ENCODE peak calls at places on chromosomes 12 and 14, in four cellular contexts. M is astrocyte of the cerebellum, Z is omental fat pad, F is astrocyte of the spinal cord. C is an unnamed sample.

GRCh38 chr14:54322241-54322640 is 74.6 kb upstream of the CDKN3 start:
- DNase-seq in M (no peak), Z (no peak), F (no peak), C (no peak)

GRCh38 chr12:9951026-9951652 is 19.0 kb upstream of the CLEC2A start:
- DNase-seq in M (no peak), Z (no peak), F (no peak), C (no peak)

GRCh38 chr12:130661059-130661458 is 55.0 kb downstream of the RIMBP2 start:
- DNase-seq in M (no peak), Z (no peak), F (no peak), C (no peak)

GRCh38 chr12:130483616-130484180 is 146.0 kb downstream of the PIWIL1 start:
- DNase-seq in M (no peak), Z (no peak), F (no peak), C (no peak)

GRCh38 chr12:124025661-124026060 is 52.6 kb downstream of the ZNF664 start:
- DNase-seq in M (no peak), Z (no peak), F (no peak), C (no peak)

GRCh38 chr12:130968611-130969010 is 14.9 kb downstream of the ADGRD1 start:
- DNase-seq in M (no peak), Z (no peak), F (no peak), C (peak)

GRCh38 chr12:129083121-129083520 is 229.8 kb downstream of the GLT1D1 start:
- DNase-seq in M (no peak), Z (no peak), F (no peak), C (no peak)

GRCh38 chr12:56773113-56773512 is 10.0 kb downstream of the HSD17B6 start:
- DNase-seq in M (no peak), Z (no peak), F (no peak), C (no peak)

GRCh38 chr12:46266382-46266791 is 2.5 kb downstream of the SLC38A1 start:
- DNase-seq in M (no peak), Z (no peak), F (peak), C (no peak)

GRCh38 chr12:28941248-28941647 is 207.8 kb upstream of the FAR2 start:
- DNase-seq in M (no peak), Z (no peak), F (no peak), C (no peak)

GRCh38 chr12:114343585-114343984 is 62.4 kb downstream of the TBX5 start:
- DNase-seq in M (no peak), Z (no peak), F (no peak), C (no peak)

GRCh38 chr14:103561381-103562134 is 899 bp downstream of the BAG5 start:
- DNase-seq in M (peak), Z (no peak), F (peak), C (no peak)

DNA sequence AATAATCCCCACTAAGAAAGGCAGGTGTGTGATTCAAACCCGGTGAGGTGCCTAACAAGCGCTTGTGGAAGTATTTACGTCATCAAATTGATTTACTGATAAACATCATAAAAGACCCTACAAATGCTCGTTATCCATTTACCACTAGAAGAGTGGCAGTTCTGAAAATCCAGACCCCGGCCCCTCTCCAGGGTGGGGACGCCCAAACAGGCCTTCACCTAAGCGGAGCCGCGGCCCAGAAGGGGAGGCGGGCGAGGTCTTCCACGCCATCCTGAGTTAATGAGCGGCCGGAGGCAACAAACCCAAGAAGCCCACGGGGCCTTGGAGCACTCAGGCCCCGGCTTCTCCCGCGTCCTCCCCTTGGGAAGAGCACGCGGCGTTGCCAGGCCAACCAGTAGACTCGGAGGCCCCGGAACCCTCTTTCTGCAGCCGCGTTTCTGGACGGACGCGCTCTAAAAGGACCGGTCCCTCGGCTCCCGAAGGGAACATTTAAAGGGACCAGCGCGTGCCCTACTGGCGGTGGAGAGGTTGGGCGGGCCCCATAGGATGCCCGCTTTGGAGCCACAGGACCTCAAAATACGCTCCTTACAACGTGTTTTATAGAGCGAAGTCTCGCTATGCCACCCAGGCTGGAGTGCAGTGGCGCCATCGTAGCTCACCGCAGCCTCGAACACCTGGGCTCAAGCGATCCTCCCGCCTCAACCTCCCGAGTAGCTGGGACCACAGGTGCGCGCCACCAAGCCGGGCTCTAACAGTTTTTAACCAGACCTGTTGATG is 3.5 kb downstream of the PTPN21 start:
- DNase-seq in M (peak), Z (no peak), F (peak), C (peak)
- TF ChIP-seq CTCF in M (peak), Z (no peak), F (peak), C (peak)

GRCh38 chr14:104771374-104771773 is 18.4 kb downstream of the SIVA1 start:
- DNase-seq in M (no peak), Z (no peak), F (no peak), C (no peak)

GRCh38 chr14:104770072-104770579 is 17.2 kb downstream of the SIVA1 start:
- DNase-seq in M (no peak), Z (no peak), F (no peak), C (no peak)

GRCh38 chr14:104771918-104772706 is 19.2 kb downstream of the SIVA1 start:
- DNase-seq in M (no peak), Z (no peak), F (no peak), C (no peak)

GRCh38 chr14:104769324-104770071 is 16.6 kb downstream of the SIVA1 start:
- DNase-seq in M (no peak), Z (no peak), F (no peak), C (no peak)

GRCh38 chr14:104770851-104771272 is 17.9 kb downstream of the SIVA1 start:
- DNase-seq in M (no peak), Z (no peak), F (no peak), C (no peak)
- TF ChIP-seq CTCF in M (peak), Z (no peak), F (peak), C (peak)

GRCh38 chr12:100986595-100987547 is 192.3 kb downstream of the ANO4 start:
- DNase-seq in M (peak), Z (no peak), F (peak), C (no peak)

GRCh38 chr12:100988278-100988625 is 193.7 kb downstream of the ANO4 start:
- DNase-seq in M (no peak), Z (no peak), F (no peak), C (no peak)

GRCh38 chr12:100991059-100991562 is 196.5 kb downstream of the ANO4 start:
- DNase-seq in M (no peak), Z (no peak), F (no peak), C (no peak)

GRCh38 chr12:100984821-100985220 is 190.2 kb downstream of the ANO4 start:
- DNase-seq in M (no peak), Z (no peak), F (no peak), C (no peak)

GRCh38 chr12:100987552-100988277 is 193.1 kb downstream of the ANO4 start:
- DNase-seq in M (peak), Z (no peak), F (peak), C (no peak)
- TF ChIP-seq CTCF in M (peak), Z (no peak), F (peak), C (peak)

GRCh38 chr14:71225108-71225507 is 317.8 kb downstream of the PCNX1 start:
- DNase-seq in M (no peak), Z (no peak), F (no peak), C (no peak)

GRCh38 chr14:71220462-71220861 is 313.2 kb downstream of the PCNX1 start:
- DNase-seq in M (no peak), Z (no peak), F (no peak), C (no peak)

GRCh38 chr14:71221119-71221518 is 313.9 kb downstream of the PCNX1 start:
- DNase-seq in M (no peak), Z (no peak), F (no peak), C (no peak)
- TF ChIP-seq CTCF in M (no peak), Z (no peak), F (no peak), C (no peak)

GRCh38 chr14:99199854-99200653 is 71.9 kb downstream of the BCL11B start:
- DNase-seq in M (no peak), Z (no peak), F (no peak), C (no peak)
- TF ChIP-seq CTCF in M (peak), Z (no peak), F (peak), C (peak)

GRCh38 chr12:14892726-14893442 is 7.2 kb upstream of the MGP start:
- DNase-seq in M (no peak), Z (no peak), F (peak), C (no peak)

GRCh38 chr12:14896477-14897184 is 11.0 kb upstream of the MGP start:
- DNase-seq in M (peak), Z (no peak), F (peak), C (no peak)

GRCh38 chr12:14893471-14894250 is 8.0 kb upstream of the MGP start:
- DNase-seq in M (no peak), Z (no peak), F (no peak), C (no peak)
- TF ChIP-seq CTCF in M (no peak), Z (no peak), F (no peak), C (no peak)

GRCh38 chr12:2360630-2361170 is 307.9 kb downstream of the CACNA1C start:
- DNase-seq in M (no peak), Z (no peak), F (no peak), C (no peak)
- TF ChIP-seq CTCF in M (peak), Z (no peak), F (peak), C (peak)

DNA sequence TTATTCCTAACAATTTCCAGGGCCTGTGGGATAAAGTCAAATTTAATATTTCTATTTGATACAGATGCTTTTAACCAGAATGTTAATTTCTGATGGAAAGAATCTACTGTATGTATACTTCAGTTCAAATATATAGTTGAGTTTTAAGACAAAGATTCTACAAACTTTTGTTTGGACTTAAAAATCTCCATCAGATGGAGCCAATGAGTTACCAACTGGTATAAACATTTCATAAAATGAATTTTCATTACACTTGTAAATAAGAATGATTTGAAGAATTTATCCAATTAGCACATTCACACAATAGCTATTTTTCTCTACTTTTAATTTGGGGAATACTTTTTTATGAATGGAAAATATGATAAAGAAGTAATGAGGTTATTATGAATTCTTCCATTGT is 425.2 kb upstream of the MIS18BP1 start:
- DNase-seq in M (no peak), Z (no peak), F (no peak), C (no peak)
- TF ChIP-seq CTCF in M (no peak), Z (no peak), F (no peak), C (peak)

DNA sequence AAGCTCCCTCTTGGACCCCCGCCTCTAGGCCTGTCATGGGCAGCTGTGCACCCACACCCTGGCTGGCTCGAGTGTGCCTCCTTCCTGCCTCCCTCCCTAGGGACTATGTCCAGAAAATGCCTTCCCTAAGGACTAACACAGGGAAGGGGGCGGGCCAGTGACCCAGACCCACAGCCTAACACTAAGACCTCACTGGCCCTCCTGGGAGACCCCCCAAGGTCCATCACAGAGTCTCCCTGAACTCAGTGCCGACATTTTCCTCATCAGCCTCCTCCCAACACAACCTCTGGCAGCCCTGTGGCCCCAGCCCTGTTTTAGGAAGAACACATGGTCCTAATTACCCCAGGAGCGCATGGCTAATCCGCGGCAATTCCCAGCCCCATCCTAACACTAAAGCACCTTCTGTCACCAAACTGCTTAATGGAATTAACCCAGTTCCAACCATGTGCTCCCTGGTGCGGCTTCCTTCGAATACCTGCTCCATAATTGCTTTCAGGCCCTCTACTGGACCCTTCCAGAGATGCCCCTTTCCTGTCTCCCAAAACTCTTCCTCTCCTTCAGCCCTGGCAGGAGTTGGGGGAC is 5.6 kb downstream of the MSI1 start:
- DNase-seq in M (no peak), Z (no peak), F (no peak), C (no peak)
- TF ChIP-seq CTCF in M (no peak), Z (no peak), F (no peak), C (no peak)

C was measured in osteocyte.